ENCODE peak calls at places on chromosomes 2 and 18, in nine cellular contexts. One of them, this sample, is unnamed.

GRCh38 chr2:145006957-145007672 is 487.2 kb upstream of the ZEB2 start:
- DNase-seq in heart left ventricle: peak; percentile 65
- DNase-seq in brain microvascular endothelial cell: peak; percentile 96
- DNase-seq in bronchial epithelial cell: peak; percentile 78
- DNase-seq in fibroblast of lung: peak; percentile 83
- DNase-seq in mesothelial cell of epicardium: no peak
- DNase-seq in K562: no peak
- DNase-seq in GM20000: no peak
- DNase-seq in type B pancreatic cell: no peak
- DNase-seq in this sample: peak; percentile 67

GRCh38 chr2:47028846-47029560 is 113.4 kb upstream of the MCFD2 start:
- DNase-seq in K562: no peak
- DNase-seq in heart left ventricle: no peak
- DNase-seq in brain microvascular endothelial cell: no peak
- DNase-seq in mesothelial cell of epicardium: no peak
- DNase-seq in type B pancreatic cell: no peak
- DNase-seq in GM20000: no peak
- DNase-seq in fibroblast of lung: no peak
- DNase-seq in bronchial epithelial cell: no peak
- DNase-seq in this sample: no peak

GRCh38 chr18:66867653-66868052 is 263.8 kb upstream of the CDH19 start:
- DNase-seq in mesothelial cell of epicardium: no peak
- DNase-seq in fibroblast of lung: no peak
- DNase-seq in K562: no peak
- DNase-seq in GM20000: no peak
- DNase-seq in type B pancreatic cell: no peak
- DNase-seq in brain microvascular endothelial cell: no peak
- DNase-seq in bronchial epithelial cell: peak; percentile 80
- DNase-seq in heart left ventricle: no peak
- DNase-seq in this sample: no peak

GRCh38 chr18:24246143-24246542 is 107.3 kb downstream of the CABYR start:
- DNase-seq in bronchial epithelial cell: no peak
- DNase-seq in fibroblast of lung: no peak
- DNase-seq in mesothelial cell of epicardium: no peak
- DNase-seq in type B pancreatic cell: no peak
- DNase-seq in brain microvascular endothelial cell: no peak
- DNase-seq in GM20000: peak; percentile 49
- DNase-seq in heart left ventricle: no peak
- DNase-seq in K562: no peak
- DNase-seq in this sample: no peak

GRCh38 chr2:163665817-163666216 is 70.0 kb downstream of the FIGN start:
- DNase-seq in bronchial epithelial cell: peak; percentile 73
- DNase-seq in heart left ventricle: no peak
- DNase-seq in brain microvascular endothelial cell: no peak
- DNase-seq in mesothelial cell of epicardium: no peak
- DNase-seq in GM20000: no peak
- DNase-seq in fibroblast of lung: peak; percentile 35
- DNase-seq in type B pancreatic cell: no peak
- DNase-seq in K562: no peak
- DNase-seq in this sample: no peak

GRCh38 chr18:62499263-62499650 is 23.6 kb upstream of the ZCCHC2 start:
- DNase-seq in type B pancreatic cell: no peak
- DNase-seq in mesothelial cell of epicardium: no peak
- DNase-seq in heart left ventricle: no peak
- DNase-seq in GM20000: no peak
- DNase-seq in fibroblast of lung: no peak
- DNase-seq in bronchial epithelial cell: no peak
- DNase-seq in brain microvascular endothelial cell: no peak
- DNase-seq in K562: no peak
- DNase-seq in this sample: no peak

GRCh38 chr18:24187049-24187448 is 48.2 kb downstream of the CABYR start:
- DNase-seq in mesothelial cell of epicardium: no peak
- DNase-seq in bronchial epithelial cell: no peak
- DNase-seq in K562: no peak
- DNase-seq in type B pancreatic cell: no peak
- DNase-seq in fibroblast of lung: no peak
- DNase-seq in GM20000: no peak
- DNase-seq in heart left ventricle: no peak
- DNase-seq in brain microvascular endothelial cell: no peak
- DNase-seq in this sample: no peak

GRCh38 chr18:41690332-41691110 is 264.5 kb upstream of the PIK3C3 start:
- DNase-seq in mesothelial cell of epicardium: no peak
- DNase-seq in bronchial epithelial cell: no peak
- DNase-seq in fibroblast of lung: peak; percentile 44
- DNase-seq in heart left ventricle: no peak
- DNase-seq in brain microvascular endothelial cell: peak; percentile 3
- DNase-seq in K562: no peak
- DNase-seq in type B pancreatic cell: no peak
- DNase-seq in GM20000: no peak
- DNase-seq in this sample: no peak

GRCh38 chr2:61380120-61380881 is 90.6 kb downstream of the USP34 start:
- DNase-seq in mesothelial cell of epicardium: no peak
- DNase-seq in type B pancreatic cell: no peak
- DNase-seq in bronchial epithelial cell: no peak
- DNase-seq in brain microvascular endothelial cell: no peak
- DNase-seq in heart left ventricle: no peak
- DNase-seq in fibroblast of lung: peak; percentile 39
- DNase-seq in GM20000: no peak
- DNase-seq in K562: no peak
- DNase-seq in this sample: no peak

GRCh38 chr2:239978381-239978780 is 46.8 kb downstream of the NDUFA10 start:
- DNase-seq in fibroblast of lung: peak; percentile 45
- DNase-seq in heart left ventricle: no peak
- DNase-seq in type B pancreatic cell: no peak
- DNase-seq in K562: no peak
- DNase-seq in GM20000: no peak
- DNase-seq in bronchial epithelial cell: peak; percentile 67
- DNase-seq in brain microvascular endothelial cell: peak; percentile 51
- DNase-seq in mesothelial cell of epicardium: no peak
- DNase-seq in this sample: no peak

GRCh38 chr2:239977111-239977510 is 48.0 kb downstream of the NDUFA10 start:
- DNase-seq in bronchial epithelial cell: no peak
- DNase-seq in type B pancreatic cell: no peak
- DNase-seq in K562: no peak
- DNase-seq in brain microvascular endothelial cell: no peak
- DNase-seq in GM20000: no peak
- DNase-seq in fibroblast of lung: no peak
- DNase-seq in mesothelial cell of epicardium: no peak
- DNase-seq in heart left ventricle: no peak
- DNase-seq in this sample: no peak

GRCh38 chr2:239975665-239976064 is 49.5 kb downstream of the NDUFA10 start:
- DNase-seq in mesothelial cell of epicardium: no peak
- DNase-seq in K562: no peak
- DNase-seq in bronchial epithelial cell: no peak
- DNase-seq in heart left ventricle: no peak
- DNase-seq in GM20000: no peak
- DNase-seq in type B pancreatic cell: no peak
- DNase-seq in brain microvascular endothelial cell: no peak
- DNase-seq in fibroblast of lung: no peak
- DNase-seq in this sample: no peak

GRCh38 chr2:239983004-239983778 is 42.0 kb downstream of the NDUFA10 start:
- DNase-seq in K562: no peak
- DNase-seq in fibroblast of lung: no peak
- DNase-seq in heart left ventricle: no peak
- DNase-seq in GM20000: no peak
- DNase-seq in type B pancreatic cell: no peak
- DNase-seq in brain microvascular endothelial cell: no peak
- DNase-seq in mesothelial cell of epicardium: no peak
- DNase-seq in bronchial epithelial cell: no peak
- DNase-seq in this sample: no peak

DNA sequence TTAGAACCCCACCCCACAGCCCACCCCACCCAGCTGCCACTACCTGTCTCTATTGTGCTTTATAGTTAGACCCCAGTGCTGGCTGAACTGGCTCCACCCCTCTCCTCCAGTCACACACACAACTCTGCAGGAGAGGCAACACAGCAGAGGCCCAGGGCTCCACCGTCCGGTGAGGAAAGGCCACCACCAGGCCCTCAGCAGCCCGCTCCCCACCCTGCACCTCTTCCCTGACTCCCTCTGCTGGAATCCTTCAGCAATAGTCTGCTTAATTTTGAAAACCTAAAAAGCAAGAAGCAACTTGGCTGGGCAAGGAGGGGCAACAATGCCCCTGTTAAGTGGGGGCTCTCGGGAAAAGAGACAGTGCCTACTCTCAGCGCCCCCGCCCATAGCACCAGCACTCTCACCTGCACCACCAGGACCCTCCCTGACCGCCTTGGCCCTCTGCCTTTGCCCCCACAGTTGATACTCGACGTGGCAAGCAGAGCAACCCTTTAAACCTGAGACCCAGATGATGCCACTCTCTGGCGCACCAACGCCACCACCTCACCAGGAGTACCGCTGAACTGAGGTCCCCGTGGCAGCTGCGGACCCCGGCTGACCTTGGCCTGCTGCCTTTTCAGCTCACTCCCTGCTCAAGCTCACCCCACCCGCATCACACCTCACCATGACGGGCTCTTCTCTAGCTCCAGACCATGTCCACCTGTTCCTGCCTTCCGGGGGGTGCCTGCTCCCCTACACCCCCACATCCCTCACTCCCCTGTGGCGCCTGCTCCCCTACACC is 45.7 kb downstream of the NDUFA10 start:
- DNase-seq in bronchial epithelial cell: no peak
- DNase-seq in brain microvascular endothelial cell: peak; percentile 25
- DNase-seq in fibroblast of lung: peak; percentile 44
- DNase-seq in heart left ventricle: no peak
- DNase-seq in K562: no peak
- DNase-seq in type B pancreatic cell: no peak
- DNase-seq in GM20000: no peak
- DNase-seq in mesothelial cell of epicardium: no peak
- DNase-seq in this sample: no peak
- TF ChIP-seq CTCF in bronchial epithelial cell: no peak
- TF ChIP-seq CTCF in brain microvascular endothelial cell: peak; percentile 66
- TF ChIP-seq CTCF in fibroblast of lung: no peak
- TF ChIP-seq CTCF in heart left ventricle: no peak
- TF ChIP-seq CTCF in K562: no peak
- TF ChIP-seq CTCF in type B pancreatic cell: peak; percentile 76
- TF ChIP-seq CTCF in GM20000: no peak
- TF ChIP-seq CTCF in mesothelial cell of epicardium: no peak
- TF ChIP-seq CTCF in this sample: no peak

GRCh38 chr2:240346753-240347372 is 88.6 kb upstream of the GPC1 start:
- DNase-seq in mesothelial cell of epicardium: no peak
- DNase-seq in bronchial epithelial cell: no peak
- DNase-seq in K562: no peak
- DNase-seq in heart left ventricle: no peak
- DNase-seq in GM20000: no peak
- DNase-seq in fibroblast of lung: no peak
- DNase-seq in brain microvascular endothelial cell: no peak
- DNase-seq in type B pancreatic cell: no peak
- DNase-seq in this sample: no peak
- TF ChIP-seq CTCF in mesothelial cell of epicardium: no peak
- TF ChIP-seq CTCF in bronchial epithelial cell: no peak
- TF ChIP-seq CTCF in K562: no peak
- TF ChIP-seq CTCF in heart left ventricle: no peak
- TF ChIP-seq CTCF in GM20000: no peak
- TF ChIP-seq CTCF in fibroblast of lung: no peak
- TF ChIP-seq CTCF in brain microvascular endothelial cell: no peak
- TF ChIP-seq CTCF in type B pancreatic cell: no peak
- TF ChIP-seq CTCF in this sample: no peak

DNA sequence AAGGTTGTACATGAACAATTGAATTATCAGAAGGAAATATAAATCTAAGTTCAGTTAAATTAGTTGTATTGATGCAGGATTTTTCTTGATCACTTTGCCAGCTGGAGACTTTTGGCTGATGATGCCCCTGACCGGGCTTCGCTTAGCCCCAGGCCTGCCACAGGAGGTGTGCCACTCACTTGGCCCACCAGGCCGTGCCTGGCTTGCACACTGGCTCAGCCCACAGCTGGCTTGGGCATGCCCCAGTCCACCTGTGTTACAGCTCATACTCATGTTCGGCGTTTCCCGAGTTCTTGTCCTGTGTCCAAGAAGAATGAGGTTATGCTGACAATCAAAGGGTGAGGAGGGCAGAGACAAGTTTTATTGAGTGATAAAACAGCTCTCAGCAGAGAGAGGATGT is 773.9 kb upstream of the FANCL start:
- DNase-seq in type B pancreatic cell: no peak
- DNase-seq in mesothelial cell of epicardium: no peak
- DNase-seq in heart left ventricle: no peak
- DNase-seq in GM20000: no peak
- DNase-seq in fibroblast of lung: no peak
- DNase-seq in brain microvascular endothelial cell: no peak
- DNase-seq in K562: no peak
- DNase-seq in bronchial epithelial cell: no peak
- DNase-seq in this sample: no peak
- TF ChIP-seq CTCF in type B pancreatic cell: no peak
- TF ChIP-seq CTCF in mesothelial cell of epicardium: no peak
- TF ChIP-seq CTCF in heart left ventricle: no peak
- TF ChIP-seq CTCF in GM20000: no peak
- TF ChIP-seq CTCF in fibroblast of lung: no peak
- TF ChIP-seq CTCF in brain microvascular endothelial cell: no peak
- TF ChIP-seq CTCF in K562: no peak
- TF ChIP-seq CTCF in bronchial epithelial cell: no peak
- TF ChIP-seq CTCF in this sample: no peak

DNA sequence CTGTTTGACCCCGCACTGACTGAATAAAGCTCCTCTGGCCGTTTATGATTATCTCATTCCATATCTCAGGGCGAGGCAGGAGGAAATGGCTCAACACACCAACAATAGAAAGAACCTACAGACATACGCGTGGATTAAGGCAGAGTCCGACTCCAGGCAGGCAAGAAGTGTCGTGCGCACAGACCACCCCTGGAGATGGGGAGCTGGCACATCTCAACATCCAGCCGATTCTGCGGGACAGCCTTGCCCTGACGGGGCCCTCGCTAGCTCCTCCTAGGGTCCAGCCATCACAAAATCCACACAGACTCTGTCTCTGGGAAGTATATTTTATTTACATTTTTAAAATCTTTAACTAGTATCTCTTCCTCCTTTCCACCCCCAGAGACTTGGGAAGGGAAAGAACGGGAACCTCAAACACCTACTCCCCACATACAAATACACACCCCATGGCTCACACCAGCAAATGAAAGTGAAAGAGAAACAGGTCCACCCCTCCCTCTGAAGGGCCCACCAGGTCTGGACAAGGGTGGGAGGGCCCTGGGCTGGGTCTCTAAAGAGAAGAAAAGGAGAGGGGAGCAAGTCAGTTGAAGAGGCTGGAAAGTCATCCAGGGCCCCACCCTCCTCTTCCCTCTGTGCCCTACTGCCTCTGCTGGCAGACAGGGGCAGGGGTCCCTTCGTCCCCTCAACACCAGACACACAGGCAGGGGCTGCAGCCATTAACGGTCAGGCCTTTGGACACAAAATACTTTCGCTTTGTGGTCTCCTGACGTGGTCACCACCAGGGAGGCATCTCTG is 3.2 kb downstream of the GPBAR1 start:
- DNase-seq in mesothelial cell of epicardium: no peak
- DNase-seq in type B pancreatic cell: no peak
- DNase-seq in GM20000: no peak
- DNase-seq in bronchial epithelial cell: no peak
- DNase-seq in heart left ventricle: no peak
- DNase-seq in brain microvascular endothelial cell: no peak
- DNase-seq in K562: no peak
- DNase-seq in fibroblast of lung: no peak
- DNase-seq in this sample: no peak
- TF ChIP-seq CTCF in mesothelial cell of epicardium: no peak
- TF ChIP-seq CTCF in type B pancreatic cell: no peak
- TF ChIP-seq CTCF in GM20000: no peak
- TF ChIP-seq CTCF in bronchial epithelial cell: no peak
- TF ChIP-seq CTCF in heart left ventricle: no peak
- TF ChIP-seq CTCF in brain microvascular endothelial cell: peak; percentile 35
- TF ChIP-seq CTCF in K562: no peak
- TF ChIP-seq CTCF in fibroblast of lung: no peak
- TF ChIP-seq CTCF in this sample: peak; percentile 19

GRCh38 chr2:107772380-107772779 is 54.3 kb upstream of the RGPD4 start:
- DNase-seq in fibroblast of lung: no peak
- DNase-seq in bronchial epithelial cell: peak; percentile 49
- DNase-seq in mesothelial cell of epicardium: no peak
- DNase-seq in heart left ventricle: no peak
- DNase-seq in GM20000: no peak
- DNase-seq in brain microvascular endothelial cell: no peak
- DNase-seq in type B pancreatic cell: no peak
- DNase-seq in K562: no peak
- DNase-seq in this sample: no peak
- TF ChIP-seq CTCF in fibroblast of lung: no peak
- TF ChIP-seq CTCF in bronchial epithelial cell: no peak
- TF ChIP-seq CTCF in mesothelial cell of epicardium: no peak
- TF ChIP-seq CTCF in heart left ventricle: no peak
- TF ChIP-seq CTCF in GM20000: no peak
- TF ChIP-seq CTCF in brain microvascular endothelial cell: no peak
- TF ChIP-seq CTCF in type B pancreatic cell: no peak
- TF ChIP-seq CTCF in K562: no peak
- TF ChIP-seq CTCF in this sample: no peak